ENCODE peak calls at places on chromosomes 7 and 10, in ten cellular contexts. U is cardiac fibroblast; A is NCI-H460; Z is NCI-H1105; G is AG08395; E is osteocyte; Y is HT-29; F is stimulated activated CD4-positive, alpha-beta T cell treated with anti-CD3 and anti-CD28 coated beads, Interleukin-1b, Interleukin-23, amount 100 ng/mL, for 4 hours; S is NB4; Q is AG04450. X is an unnamed sample.

GRCh38 chr7:100886936-100887185 is 2.7 kb downstream of the UFSP1 start:
- DNase-seq in Q (no peak), E (no peak), Z (no peak), S (no peak), Y (no peak), G (no peak), A (no peak), F (no peak), U (no peak), X (no peak)

GRCh38 chr7:137335814-137336213 is 7.7 kb downstream of the PTN start:
- DNase-seq in A (no peak), F (no peak), E (no peak), Y (no peak), G (no peak), Q (no peak), S (no peak), Z (no peak), U (no peak), X (peak)

GRCh38 chr7:154613811-154614210 is 389.1 kb downstream of the PAXIP1 start:
- DNase-seq in E (peak), Y (no peak), U (no peak), F (no peak), Z (no peak), S (no peak), Q (no peak), A (no peak), G (no peak), X (no peak)

GRCh38 chr7:106987777-106988176 is 56.7 kb upstream of the PRKAR2B start:
- DNase-seq in Q (no peak), Z (no peak), G (no peak), E (no peak), A (no peak), S (no peak), F (no peak), U (no peak), Y (no peak), X (no peak)

GRCh38 chr10:117226813-117227451 is 14.0 kb upstream of the SLC18A2 start:
- DNase-seq in S (peak), Y (peak), Z (no peak), E (no peak), G (peak), Q (no peak), U (peak), A (no peak), F (no peak), X (no peak)

GRCh38 chr7:157309990-157310668 is 26.7 kb upstream of the DNAJB6 start:
- DNase-seq in E (no peak), A (no peak), Z (no peak), Y (no peak), U (peak), S (no peak), Q (peak), G (peak), F (no peak), X (peak)

GRCh38 chr7:32161708-32162107 is 91.5 kb upstream of the PDE1C start:
- DNase-seq in F (no peak), Y (no peak), S (no peak), Q (no peak), Z (no peak), U (peak), G (peak), A (no peak), E (no peak), X (peak)

GRCh38 chr7:153030976-153031375 is 271.4 kb downstream of the ACTR3B start:
- DNase-seq in U (no peak), Y (no peak), S (no peak), E (no peak), G (no peak), A (no peak), F (no peak), Z (no peak), Q (no peak), X (no peak)

GRCh38 chr7:141115949-141116348 is 42.1 kb downstream of the TMEM178B start:
- DNase-seq in G (no peak), Y (no peak), S (no peak), F (no peak), Z (peak), U (no peak), E (no peak), A (no peak), Q (no peak), X (no peak)

GRCh38 chr10:132538031-132538789 is 623 bp downstream of the INPP5A start:
- DNase-seq in Y (no peak), G (no peak), Q (no peak), Z (no peak), A (no peak), E (no peak), S (peak), U (no peak), F (no peak), X (no peak)

GRCh38 chr10:44981172-44982113 is 2.8 kb upstream of the DEPP1 start:
- DNase-seq in Q (peak), S (peak), Y (peak), E (no peak), Z (no peak), U (peak), A (peak), F (no peak), G (peak), X (peak)

GRCh38 chr7:152076324-152076821 is 50.9 kb downstream of the GALNT11 start:
- DNase-seq in Z (no peak), E (no peak), U (peak), Y (peak), Q (no peak), F (no peak), A (peak), S (peak), G (no peak), X (no peak)

GRCh38 chr10:46062735-46063428 is 16.8 kb upstream of the MSMB start:
- DNase-seq in A (no peak), Q (no peak), S (peak), Z (no peak), U (no peak), F (no peak), Y (no peak), G (no peak), E (peak), X (no peak)

GRCh38 chr10:77501152-77501845 is 136.3 kb downstream of the KCNMA1 start:
- DNase-seq in A (no peak), Q (peak), E (no peak), S (no peak), U (peak), Z (no peak), Y (no peak), G (peak), F (no peak), X (peak)

GRCh38 chr10:47049906-47050305 is 138.7 kb downstream of the PTPN20 start:
- DNase-seq in Z (no peak), A (no peak), S (no peak), Q (no peak), G (no peak), Y (no peak), F (no peak), U (no peak), E (peak), X (no peak)

X was measured in astrocyte of the spinal cord.